ENCODE peak calls at places on chromosomes 7 and 10, in nine cellular contexts. One of them, this sample, is unnamed.

GRCh38 chr7:75033064-75033463 is 40.5 kb downstream of the RCC1L start:
- DNase-seq in NCI-H1105 treated with DMSO at 0.1 percent for 48 hours: no peak
- DNase-seq in A549: peak
- DNase-seq in T-cell: no peak
- DNase-seq in right cardiac atrium: no peak
- DNase-seq in fibroblast of lung: no peak
- DNase-seq in lung: no peak
- DNase-seq in CD4-positive, alpha-beta T cell: no peak
- DNase-seq in stimulated activated CD8-positive, alpha-beta memory T cell treated with anti-CD3 and anti-CD28 coated beads, Interleukin-15, amount 100 ng/mL, for 1 hour: no peak
- DNase-seq in this sample: no peak

GRCh38 chr10:75978213-75978612 is 546.8 kb downstream of the LRMDA start:
- DNase-seq in NCI-H1105 treated with DMSO at 0.1 percent for 48 hours: no peak
- DNase-seq in A549: no peak
- DNase-seq in T-cell: no peak
- DNase-seq in right cardiac atrium: no peak
- DNase-seq in fibroblast of lung: peak
- DNase-seq in lung: no peak
- DNase-seq in CD4-positive, alpha-beta T cell: no peak
- DNase-seq in stimulated activated CD8-positive, alpha-beta memory T cell treated with anti-CD3 and anti-CD28 coated beads, Interleukin-15, amount 100 ng/mL, for 1 hour: no peak
- DNase-seq in this sample: no peak

GRCh38 chr7:81482600-81483186 is 287.2 kb downstream of the HGF start:
- DNase-seq in NCI-H1105 treated with DMSO at 0.1 percent for 48 hours: peak
- DNase-seq in A549: peak
- DNase-seq in T-cell: no peak
- DNase-seq in right cardiac atrium: no peak
- DNase-seq in fibroblast of lung: peak
- DNase-seq in lung: no peak
- DNase-seq in CD4-positive, alpha-beta T cell: no peak
- DNase-seq in stimulated activated CD8-positive, alpha-beta memory T cell treated with anti-CD3 and anti-CD28 coated beads, Interleukin-15, amount 100 ng/mL, for 1 hour: no peak
- DNase-seq in this sample: no peak

GRCh38 chr10:132047575-132048293 is 18.0 kb upstream of the JAKMIP3 start:
- DNase-seq in NCI-H1105 treated with DMSO at 0.1 percent for 48 hours: no peak
- DNase-seq in A549: no peak
- DNase-seq in T-cell: no peak
- DNase-seq in right cardiac atrium: no peak
- DNase-seq in fibroblast of lung: no peak
- DNase-seq in lung: no peak
- DNase-seq in CD4-positive, alpha-beta T cell: no peak
- DNase-seq in stimulated activated CD8-positive, alpha-beta memory T cell treated with anti-CD3 and anti-CD28 coated beads, Interleukin-15, amount 100 ng/mL, for 1 hour: no peak
- DNase-seq in this sample: no peak

GRCh38 chr10:70903262-70903921 is 15.0 kb upstream of the PCBD1 start:
- DNase-seq in NCI-H1105 treated with DMSO at 0.1 percent for 48 hours: peak
- DNase-seq in A549: peak
- DNase-seq in T-cell: peak
- DNase-seq in right cardiac atrium: peak
- DNase-seq in fibroblast of lung: peak
- DNase-seq in lung: peak
- DNase-seq in CD4-positive, alpha-beta T cell: no peak
- DNase-seq in stimulated activated CD8-positive, alpha-beta memory T cell treated with anti-CD3 and anti-CD28 coated beads, Interleukin-15, amount 100 ng/mL, for 1 hour: no peak
- DNase-seq in this sample: peak

GRCh38 chr7:28069788-28070187 is 110.8 kb downstream of the JAZF1 start:
- DNase-seq in NCI-H1105 treated with DMSO at 0.1 percent for 48 hours: peak
- DNase-seq in A549: no peak
- DNase-seq in T-cell: no peak
- DNase-seq in right cardiac atrium: peak
- DNase-seq in fibroblast of lung: peak
- DNase-seq in lung: peak
- DNase-seq in CD4-positive, alpha-beta T cell: no peak
- DNase-seq in stimulated activated CD8-positive, alpha-beta memory T cell treated with anti-CD3 and anti-CD28 coated beads, Interleukin-15, amount 100 ng/mL, for 1 hour: no peak
- DNase-seq in this sample: no peak

GRCh38 chr10:8628351-8628750 is 573.9 kb downstream of the GATA3 start:
- DNase-seq in NCI-H1105 treated with DMSO at 0.1 percent for 48 hours: no peak
- DNase-seq in A549: peak
- DNase-seq in T-cell: no peak
- DNase-seq in right cardiac atrium: no peak
- DNase-seq in fibroblast of lung: no peak
- DNase-seq in lung: no peak
- DNase-seq in CD4-positive, alpha-beta T cell: no peak
- DNase-seq in stimulated activated CD8-positive, alpha-beta memory T cell treated with anti-CD3 and anti-CD28 coated beads, Interleukin-15, amount 100 ng/mL, for 1 hour: no peak
- DNase-seq in this sample: no peak

GRCh38 chr10:85222300-85222699 is 893.9 kb downstream of the CCSER2 start:
- DNase-seq in NCI-H1105 treated with DMSO at 0.1 percent for 48 hours: no peak
- DNase-seq in A549: no peak
- DNase-seq in T-cell: no peak
- DNase-seq in right cardiac atrium: no peak
- DNase-seq in fibroblast of lung: no peak
- DNase-seq in lung: no peak
- DNase-seq in CD4-positive, alpha-beta T cell: no peak
- DNase-seq in stimulated activated CD8-positive, alpha-beta memory T cell treated with anti-CD3 and anti-CD28 coated beads, Interleukin-15, amount 100 ng/mL, for 1 hour: no peak
- DNase-seq in this sample: no peak

GRCh38 chr10:83522881-83523386 is 616.4 kb upstream of the GHITM start:
- DNase-seq in NCI-H1105 treated with DMSO at 0.1 percent for 48 hours: no peak
- DNase-seq in A549: no peak
- DNase-seq in T-cell: no peak
- DNase-seq in right cardiac atrium: peak
- DNase-seq in fibroblast of lung: no peak
- DNase-seq in lung: no peak
- DNase-seq in CD4-positive, alpha-beta T cell: no peak
- DNase-seq in stimulated activated CD8-positive, alpha-beta memory T cell treated with anti-CD3 and anti-CD28 coated beads, Interleukin-15, amount 100 ng/mL, for 1 hour: no peak
- DNase-seq in this sample: no peak

GRCh38 chr10:22029450-22030236 is 26.1 kb upstream of the DNAJC1 start:
- DNase-seq in NCI-H1105 treated with DMSO at 0.1 percent for 48 hours: no peak
- DNase-seq in A549: no peak
- DNase-seq in T-cell: no peak
- DNase-seq in right cardiac atrium: no peak
- DNase-seq in fibroblast of lung: peak
- DNase-seq in lung: no peak
- DNase-seq in CD4-positive, alpha-beta T cell: no peak
- DNase-seq in stimulated activated CD8-positive, alpha-beta memory T cell treated with anti-CD3 and anti-CD28 coated beads, Interleukin-15, amount 100 ng/mL, for 1 hour: no peak
- DNase-seq in this sample: no peak

GRCh38 chr10:77125231-77125630 is 512.4 kb downstream of the KCNMA1 start:
- DNase-seq in NCI-H1105 treated with DMSO at 0.1 percent for 48 hours: no peak
- DNase-seq in A549: no peak
- DNase-seq in T-cell: no peak
- DNase-seq in right cardiac atrium: no peak
- DNase-seq in fibroblast of lung: no peak
- DNase-seq in lung: no peak
- DNase-seq in CD4-positive, alpha-beta T cell: no peak
- DNase-seq in stimulated activated CD8-positive, alpha-beta memory T cell treated with anti-CD3 and anti-CD28 coated beads, Interleukin-15, amount 100 ng/mL, for 1 hour: no peak
- DNase-seq in this sample: no peak

GRCh38 chr7:131476740-131477139 is 79.7 kb downstream of the PODXL start:
- DNase-seq in NCI-H1105 treated with DMSO at 0.1 percent for 48 hours: no peak
- DNase-seq in A549: no peak
- DNase-seq in T-cell: no peak
- DNase-seq in right cardiac atrium: no peak
- DNase-seq in fibroblast of lung: no peak
- DNase-seq in lung: no peak
- DNase-seq in CD4-positive, alpha-beta T cell: no peak
- DNase-seq in stimulated activated CD8-positive, alpha-beta memory T cell treated with anti-CD3 and anti-CD28 coated beads, Interleukin-15, amount 100 ng/mL, for 1 hour: no peak
- DNase-seq in this sample: no peak

GRCh38 chr7:105581066-105581811 is at the start of gene EFCAB10:
- DNase-seq in NCI-H1105 treated with DMSO at 0.1 percent for 48 hours: peak
- DNase-seq in A549: peak
- DNase-seq in T-cell: peak
- DNase-seq in right cardiac atrium: peak
- DNase-seq in fibroblast of lung: peak
- DNase-seq in lung: peak
- DNase-seq in CD4-positive, alpha-beta T cell: peak
- DNase-seq in stimulated activated CD8-positive, alpha-beta memory T cell treated with anti-CD3 and anti-CD28 coated beads, Interleukin-15, amount 100 ng/mL, for 1 hour: no peak
- DNase-seq in this sample: peak

GRCh38 chr7:130988443-130988842 is 254.4 kb upstream of the KLF14 start:
- DNase-seq in NCI-H1105 treated with DMSO at 0.1 percent for 48 hours: no peak
- DNase-seq in A549: no peak
- DNase-seq in T-cell: no peak
- DNase-seq in right cardiac atrium: no peak
- DNase-seq in fibroblast of lung: no peak
- DNase-seq in lung: no peak
- DNase-seq in CD4-positive, alpha-beta T cell: no peak
- DNase-seq in stimulated activated CD8-positive, alpha-beta memory T cell treated with anti-CD3 and anti-CD28 coated beads, Interleukin-15, amount 100 ng/mL, for 1 hour: no peak
- DNase-seq in this sample: no peak

GRCh38 chr10:59674211-59674836 is 35.3 kb downstream of the SLC16A9 start:
- DNase-seq in NCI-H1105 treated with DMSO at 0.1 percent for 48 hours: no peak
- DNase-seq in A549: no peak
- DNase-seq in T-cell: no peak
- DNase-seq in right cardiac atrium: no peak
- DNase-seq in fibroblast of lung: peak
- DNase-seq in lung: no peak
- DNase-seq in CD4-positive, alpha-beta T cell: no peak
- DNase-seq in stimulated activated CD8-positive, alpha-beta memory T cell treated with anti-CD3 and anti-CD28 coated beads, Interleukin-15, amount 100 ng/mL, for 1 hour: no peak
- DNase-seq in this sample: no peak

GRCh38 chr7:52648903-52649302 is 386.5 kb upstream of the POM121L12 start:
- DNase-seq in NCI-H1105 treated with DMSO at 0.1 percent for 48 hours: no peak
- DNase-seq in A549: no peak
- DNase-seq in T-cell: no peak
- DNase-seq in right cardiac atrium: no peak
- DNase-seq in fibroblast of lung: no peak
- DNase-seq in lung: no peak
- DNase-seq in CD4-positive, alpha-beta T cell: no peak
- DNase-seq in stimulated activated CD8-positive, alpha-beta memory T cell treated with anti-CD3 and anti-CD28 coated beads, Interleukin-15, amount 100 ng/mL, for 1 hour: no peak
- DNase-seq in this sample: no peak

GRCh38 chr10:80684217-80684616 is 146.5 kb downstream of the SH2D4B start:
- DNase-seq in NCI-H1105 treated with DMSO at 0.1 percent for 48 hours: no peak
- DNase-seq in A549: peak
- DNase-seq in T-cell: no peak
- DNase-seq in right cardiac atrium: no peak
- DNase-seq in fibroblast of lung: peak
- DNase-seq in lung: no peak
- DNase-seq in CD4-positive, alpha-beta T cell: no peak
- DNase-seq in stimulated activated CD8-positive, alpha-beta memory T cell treated with anti-CD3 and anti-CD28 coated beads, Interleukin-15, amount 100 ng/mL, for 1 hour: no peak
- DNase-seq in this sample: peak

GRCh38 chr7:150405584-150406310 is 26.6 kb downstream of the ZNF775 start:
- DNase-seq in NCI-H1105 treated with DMSO at 0.1 percent for 48 hours: peak
- DNase-seq in A549: peak
- DNase-seq in T-cell: no peak
- DNase-seq in right cardiac atrium: no peak
- DNase-seq in fibroblast of lung: no peak
- DNase-seq in lung: no peak
- DNase-seq in CD4-positive, alpha-beta T cell: no peak
- DNase-seq in stimulated activated CD8-positive, alpha-beta memory T cell treated with anti-CD3 and anti-CD28 coated beads, Interleukin-15, amount 100 ng/mL, for 1 hour: no peak
- DNase-seq in this sample: peak

GRCh38 chr10:44024351-44025116 is 360.4 kb downstream of the CXCL12 start:
- DNase-seq in NCI-H1105 treated with DMSO at 0.1 percent for 48 hours: no peak
- DNase-seq in A549: no peak
- DNase-seq in T-cell: no peak
- DNase-seq in right cardiac atrium: no peak
- DNase-seq in fibroblast of lung: no peak
- DNase-seq in lung: no peak
- DNase-seq in CD4-positive, alpha-beta T cell: no peak
- DNase-seq in stimulated activated CD8-positive, alpha-beta memory T cell treated with anti-CD3 and anti-CD28 coated beads, Interleukin-15, amount 100 ng/mL, for 1 hour: no peak
- DNase-seq in this sample: no peak

GRCh38 chr10:70699659-70700174 is 27.4 kb downstream of the ADAMTS14 start:
- DNase-seq in NCI-H1105 treated with DMSO at 0.1 percent for 48 hours: no peak
- DNase-seq in A549: no peak
- DNase-seq in T-cell: no peak
- DNase-seq in right cardiac atrium: no peak
- DNase-seq in fibroblast of lung: no peak
- DNase-seq in lung: no peak
- DNase-seq in CD4-positive, alpha-beta T cell: no peak
- DNase-seq in stimulated activated CD8-positive, alpha-beta memory T cell treated with anti-CD3 and anti-CD28 coated beads, Interleukin-15, amount 100 ng/mL, for 1 hour: no peak
- DNase-seq in this sample: no peak

GRCh38 chr7:51033722-51034530 is 251.2 kb upstream of the GRB10 start:
- DNase-seq in NCI-H1105 treated with DMSO at 0.1 percent for 48 hours: no peak
- DNase-seq in A549: no peak
- DNase-seq in T-cell: no peak
- DNase-seq in right cardiac atrium: no peak
- DNase-seq in fibroblast of lung: no peak
- DNase-seq in lung: no peak
- DNase-seq in CD4-positive, alpha-beta T cell: no peak
- DNase-seq in stimulated activated CD8-positive, alpha-beta memory T cell treated with anti-CD3 and anti-CD28 coated beads, Interleukin-15, amount 100 ng/mL, for 1 hour: no peak
- DNase-seq in this sample: no peak

GRCh38 chr7:69062020-69062760 is 536.1 kb upstream of the AUTS2 start:
- DNase-seq in NCI-H1105 treated with DMSO at 0.1 percent for 48 hours: no peak
- DNase-seq in A549: no peak
- DNase-seq in T-cell: no peak
- DNase-seq in right cardiac atrium: no peak
- DNase-seq in fibroblast of lung: peak
- DNase-seq in lung: no peak
- DNase-seq in CD4-positive, alpha-beta T cell: no peak
- DNase-seq in stimulated activated CD8-positive, alpha-beta memory T cell treated with anti-CD3 and anti-CD28 coated beads, Interleukin-15, amount 100 ng/mL, for 1 hour: no peak
- DNase-seq in this sample: no peak

GRCh38 chr10:114821293-114821914 is at the start of gene FHIP2A:
- DNase-seq in NCI-H1105 treated with DMSO at 0.1 percent for 48 hours: peak
- DNase-seq in A549: peak
- DNase-seq in T-cell: peak
- DNase-seq in right cardiac atrium: peak
- DNase-seq in fibroblast of lung: peak
- DNase-seq in lung: peak
- DNase-seq in CD4-positive, alpha-beta T cell: peak
- DNase-seq in stimulated activated CD8-positive, alpha-beta memory T cell treated with anti-CD3 and anti-CD28 coated beads, Interleukin-15, amount 100 ng/mL, for 1 hour: peak
- DNase-seq in this sample: peak

GRCh38 chr7:24290004-24290641 is 6.1 kb downstream of the NPY start:
- DNase-seq in NCI-H1105 treated with DMSO at 0.1 percent for 48 hours: peak
- DNase-seq in A549: peak
- DNase-seq in T-cell: peak
- DNase-seq in right cardiac atrium: no peak
- DNase-seq in fibroblast of lung: peak
- DNase-seq in lung: no peak
- DNase-seq in CD4-positive, alpha-beta T cell: no peak
- DNase-seq in stimulated activated CD8-positive, alpha-beta memory T cell treated with anti-CD3 and anti-CD28 coated beads, Interleukin-15, amount 100 ng/mL, for 1 hour: no peak
- DNase-seq in this sample: peak

GRCh38 chr10:110757563-110757962 is 113.4 kb downstream of the RBM20 start:
- DNase-seq in NCI-H1105 treated with DMSO at 0.1 percent for 48 hours: no peak
- DNase-seq in A549: no peak
- DNase-seq in T-cell: no peak
- DNase-seq in right cardiac atrium: no peak
- DNase-seq in fibroblast of lung: no peak
- DNase-seq in lung: no peak
- DNase-seq in CD4-positive, alpha-beta T cell: no peak
- DNase-seq in stimulated activated CD8-positive, alpha-beta memory T cell treated with anti-CD3 and anti-CD28 coated beads, Interleukin-15, amount 100 ng/mL, for 1 hour: no peak
- DNase-seq in this sample: no peak

GRCh38 chr10:34549001-34549400 is 266.1 kb downstream of the PARD3 start:
- DNase-seq in NCI-H1105 treated with DMSO at 0.1 percent for 48 hours: no peak
- DNase-seq in A549: no peak
- DNase-seq in T-cell: no peak
- DNase-seq in right cardiac atrium: no peak
- DNase-seq in fibroblast of lung: peak
- DNase-seq in lung: no peak
- DNase-seq in CD4-positive, alpha-beta T cell: no peak
- DNase-seq in stimulated activated CD8-positive, alpha-beta memory T cell treated with anti-CD3 and anti-CD28 coated beads, Interleukin-15, amount 100 ng/mL, for 1 hour: no peak
- DNase-seq in this sample: no peak

GRCh38 chr7:158049271-158049670 is 538.4 kb downstream of the PTPRN2 start:
- DNase-seq in NCI-H1105 treated with DMSO at 0.1 percent for 48 hours: no peak
- DNase-seq in A549: no peak
- DNase-seq in T-cell: no peak
- DNase-seq in right cardiac atrium: no peak
- DNase-seq in fibroblast of lung: no peak
- DNase-seq in lung: no peak
- DNase-seq in CD4-positive, alpha-beta T cell: no peak
- DNase-seq in stimulated activated CD8-positive, alpha-beta memory T cell treated with anti-CD3 and anti-CD28 coated beads, Interleukin-15, amount 100 ng/mL, for 1 hour: no peak
- DNase-seq in this sample: no peak

GRCh38 chr10:102660891-102661613 is 16.8 kb downstream of the TRIM8 start:
- DNase-seq in NCI-H1105 treated with DMSO at 0.1 percent for 48 hours: peak
- DNase-seq in A549: no peak
- DNase-seq in T-cell: peak
- DNase-seq in right cardiac atrium: peak
- DNase-seq in fibroblast of lung: peak
- DNase-seq in lung: peak
- DNase-seq in CD4-positive, alpha-beta T cell: peak
- DNase-seq in stimulated activated CD8-positive, alpha-beta memory T cell treated with anti-CD3 and anti-CD28 coated beads, Interleukin-15, amount 100 ng/mL, for 1 hour: no peak
- DNase-seq in this sample: peak

GRCh38 chr7:120452665-120453064 is 179.7 kb downstream of the KCND2 start:
- DNase-seq in NCI-H1105 treated with DMSO at 0.1 percent for 48 hours: no peak
- DNase-seq in A549: no peak
- DNase-seq in T-cell: no peak
- DNase-seq in right cardiac atrium: no peak
- DNase-seq in fibroblast of lung: no peak
- DNase-seq in lung: no peak
- DNase-seq in CD4-positive, alpha-beta T cell: no peak
- DNase-seq in stimulated activated CD8-positive, alpha-beta memory T cell treated with anti-CD3 and anti-CD28 coated beads, Interleukin-15, amount 100 ng/mL, for 1 hour: no peak
- DNase-seq in this sample: no peak

GRCh38 chr10:70296406-70296899 is 12.6 kb upstream of the NPFFR1 start:
- DNase-seq in NCI-H1105 treated with DMSO at 0.1 percent for 48 hours: no peak
- DNase-seq in A549: peak
- DNase-seq in T-cell: no peak
- DNase-seq in right cardiac atrium: peak
- DNase-seq in fibroblast of lung: peak
- DNase-seq in lung: peak
- DNase-seq in CD4-positive, alpha-beta T cell: no peak
- DNase-seq in stimulated activated CD8-positive, alpha-beta memory T cell treated with anti-CD3 and anti-CD28 coated beads, Interleukin-15, amount 100 ng/mL, for 1 hour: no peak
- DNase-seq in this sample: peak

GRCh38 chr7:144723311-144723710 is 112.5 kb downstream of the TPK1 start:
- DNase-seq in NCI-H1105 treated with DMSO at 0.1 percent for 48 hours: no peak
- DNase-seq in A549: no peak
- DNase-seq in T-cell: no peak
- DNase-seq in right cardiac atrium: no peak
- DNase-seq in fibroblast of lung: no peak
- DNase-seq in lung: no peak
- DNase-seq in CD4-positive, alpha-beta T cell: no peak
- DNase-seq in stimulated activated CD8-positive, alpha-beta memory T cell treated with anti-CD3 and anti-CD28 coated beads, Interleukin-15, amount 100 ng/mL, for 1 hour: no peak
- DNase-seq in this sample: no peak

This sample was measured in mucosa of descending colon.